ENCODE peak calls at places on chromosome 5, in four cellular contexts. N, Z, T and W are unnamed samples.
A peak's percentile ranks its signal among the peaks of the same experiment; 100 is the strongest.

GRCh38 chr5:40410231-40410861 is 269.4 kb upstream of the PTGER4 start:
- DNase-seq in N (no peak), Z (no peak), T (no peak), W (no peak)

GRCh38 chr5:115072266-115073056 is 97.2 kb downstream of the TRIM36 start:
- DNase-seq in N (no peak), Z (no peak), T (no peak), W (no peak)

GRCh38 chr5:73831066-73831465 is 205.1 kb downstream of the ARHGEF28 start:
- DNase-seq in N (no peak), Z (no peak), T (no peak), W (no peak)

GRCh38 chr5:146440870-146441495 is 6.2 kb upstream of the TCERG1 start:
- DNase-seq in N (no peak), Z (no peak), T (no peak), W (no peak)

GRCh38 chr5:65157906-65158603 is 323.7 kb downstream of the ADAMTS6 start:
- DNase-seq in N (no peak), Z (peak; percentile 6), T (peak; percentile 2), W (no peak)

GRCh38 chr5:141913560-141913959 is 10.1 kb upstream of the DELE1 start:
- DNase-seq in N (no peak), Z (no peak), T (no peak), W (no peak)

GRCh38 chr5:137300411-137301240 is 198.5 kb downstream of the SPOCK1 start:
- DNase-seq in N (no peak), Z (no peak), T (no peak), W (no peak)

GRCh38 chr5:114838937-114839336 is 330.8 kb downstream of the TRIM36 start:
- DNase-seq in N (no peak), Z (no peak), T (no peak), W (no peak)

DNA sequence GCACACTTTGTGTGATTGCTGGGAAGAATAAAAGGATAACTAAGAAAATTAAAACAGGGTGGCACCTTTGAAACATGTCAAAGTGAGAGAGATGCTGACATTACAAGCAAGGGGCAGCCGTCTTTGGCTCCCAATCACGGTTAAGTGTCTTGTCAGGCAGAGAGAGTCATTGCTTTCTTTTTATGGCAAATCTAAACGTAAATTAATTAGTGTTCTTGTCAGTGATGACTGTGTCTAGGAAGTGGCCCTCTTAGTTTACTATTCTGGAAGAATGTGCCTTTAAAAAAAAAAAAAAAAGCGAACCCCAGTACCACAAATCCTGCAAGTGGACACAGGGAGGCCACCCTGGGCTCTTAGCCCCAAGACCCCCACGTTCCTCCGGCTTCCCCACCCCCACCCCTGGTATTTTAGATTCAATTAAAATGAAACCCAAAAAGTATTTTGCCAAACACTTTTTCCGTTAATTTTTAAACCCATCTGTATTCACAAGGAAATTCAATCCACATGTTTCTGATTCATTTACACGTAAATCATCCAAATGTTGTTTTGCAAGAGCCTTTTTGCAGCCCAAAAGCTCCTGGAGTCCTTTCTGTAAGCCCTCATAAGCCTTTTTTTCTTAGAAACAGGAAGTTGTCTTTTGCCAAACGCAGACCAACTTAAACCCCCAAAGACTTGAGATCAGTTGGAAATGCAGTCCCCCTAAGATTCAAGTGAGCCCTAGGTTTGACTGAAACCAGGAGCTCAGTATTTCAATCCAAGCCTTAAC is 399.3 kb downstream of the EBF1 start:
- DNase-seq in N (no peak), Z (no peak), T (no peak), W (no peak)
- TF ChIP-seq POLR2AphosphoS5 in N (no peak), Z (no peak), T (no peak), W (no peak)

GRCh38 chr5:175378444-175379028 is 65.4 kb downstream of the DRD1 start:
- DNase-seq in N (no peak), Z (peak; percentile 98), T (no peak), W (peak; percentile 94)
- TF ChIP-seq TCF7L2 in N (no peak), Z (no peak), T (no peak), W (peak; percentile 96)

GRCh38 chr5:166961028-166961427 is 1330.4 kb upstream of the WWC1 start:
- DNase-seq in N (no peak), Z (no peak), T (no peak), W (no peak)
- TF ChIP-seq CTCF in N (no peak), Z (peak; percentile 9), T (peak; percentile 15), W (peak; percentile 45)

GRCh38 chr5:77239126-77239741 is 28.8 kb downstream of the PDE8B start:
- DNase-seq in N (no peak), Z (peak; percentile 18), T (peak; percentile 12), W (no peak)
- TF ChIP-seq POLR2AphosphoS5 in N (no peak), Z (no peak), T (no peak), W (no peak)